ENCODE peak calls at places on chromosomes 1 and 21, in eight cellular contexts. One of them, this sample, is unnamed.

GRCh38 chr1:197904126-197904787 is 1.8 kb downstream of the C1orf53 start:
- DNase-seq in psoas muscle: no peak
- DNase-seq in type B pancreatic cell: no peak
- DNase-seq in lower lobe of right lung: no peak
- DNase-seq in MM.1S: no peak
- DNase-seq in H9: no peak
- DNase-seq in Peyer's patch: no peak
- DNase-seq in upper lobe of right lung: no peak
- DNase-seq in this sample: no peak

GRCh38 chr1:231278100-231278790 is 37.2 kb downstream of the GNPAT start:
- DNase-seq in type B pancreatic cell: no peak
- DNase-seq in Peyer's patch: no peak
- DNase-seq in H9: no peak
- DNase-seq in upper lobe of right lung: peak; percentile 71
- DNase-seq in lower lobe of right lung: no peak
- DNase-seq in MM.1S: no peak
- DNase-seq in psoas muscle: peak; percentile 89
- DNase-seq in this sample: peak; percentile 85

GRCh38 chr1:226863446-226863845 is 7.0 kb upstream of the PSEN2 start:
- DNase-seq in MM.1S: no peak
- DNase-seq in Peyer's patch: no peak
- DNase-seq in lower lobe of right lung: no peak
- DNase-seq in psoas muscle: no peak
- DNase-seq in H9: peak; percentile 57
- DNase-seq in upper lobe of right lung: no peak
- DNase-seq in type B pancreatic cell: no peak
- DNase-seq in this sample: no peak

GRCh38 chr1:203324103-203325003 is 19.0 kb downstream of the BTG2 start:
- DNase-seq in upper lobe of right lung: peak; percentile 72
- DNase-seq in Peyer's patch: no peak
- DNase-seq in MM.1S: peak; percentile 60
- DNase-seq in H9: no peak
- DNase-seq in type B pancreatic cell: no peak
- DNase-seq in lower lobe of right lung: peak; percentile 57
- DNase-seq in psoas muscle: no peak
- DNase-seq in this sample: peak; percentile 71

GRCh38 chr1:59025898-59026426 is 242.1 kb upstream of the JUN start:
- DNase-seq in H9: no peak
- DNase-seq in type B pancreatic cell: no peak
- DNase-seq in lower lobe of right lung: no peak
- DNase-seq in upper lobe of right lung: no peak
- DNase-seq in Peyer's patch: no peak
- DNase-seq in psoas muscle: no peak
- DNase-seq in MM.1S: no peak
- DNase-seq in this sample: peak; percentile 54

GRCh38 chr21:34795152-34796141 is 126.7 kb downstream of the CLIC6 start:
- DNase-seq in MM.1S: no peak
- DNase-seq in Peyer's patch: peak; percentile 72
- DNase-seq in H9: no peak
- DNase-seq in lower lobe of right lung: no peak
- DNase-seq in psoas muscle: peak; percentile 62
- DNase-seq in upper lobe of right lung: no peak
- DNase-seq in type B pancreatic cell: no peak
- DNase-seq in this sample: peak; percentile 15

GRCh38 chr1:247407978-247408560 is 7.9 kb upstream of the NLRP3 start:
- DNase-seq in H9: no peak
- DNase-seq in MM.1S: no peak
- DNase-seq in type B pancreatic cell: no peak
- DNase-seq in upper lobe of right lung: no peak
- DNase-seq in psoas muscle: no peak
- DNase-seq in lower lobe of right lung: no peak
- DNase-seq in Peyer's patch: no peak
- DNase-seq in this sample: no peak

GRCh38 chr1:225908773-225909172 is 15.3 kb downstream of the PYCR2 start:
- DNase-seq in Peyer's patch: no peak
- DNase-seq in upper lobe of right lung: no peak
- DNase-seq in MM.1S: no peak
- DNase-seq in H9: no peak
- DNase-seq in lower lobe of right lung: no peak
- DNase-seq in psoas muscle: no peak
- DNase-seq in type B pancreatic cell: no peak
- DNase-seq in this sample: no peak

GRCh38 chr1:200081151-200081981 is 53.9 kb downstream of the NR5A2 start:
- DNase-seq in upper lobe of right lung: no peak
- DNase-seq in MM.1S: no peak
- DNase-seq in Peyer's patch: no peak
- DNase-seq in psoas muscle: no peak
- DNase-seq in lower lobe of right lung: no peak
- DNase-seq in type B pancreatic cell: no peak
- DNase-seq in H9: no peak
- DNase-seq in this sample: no peak

GRCh38 chr1:4614371-4615137 is 39.9 kb upstream of the AJAP1 start:
- DNase-seq in H9: no peak
- DNase-seq in psoas muscle: peak; percentile 12
- DNase-seq in MM.1S: no peak
- DNase-seq in upper lobe of right lung: no peak
- DNase-seq in type B pancreatic cell: no peak
- DNase-seq in lower lobe of right lung: no peak
- DNase-seq in Peyer's patch: no peak
- DNase-seq in this sample: peak; percentile 70

GRCh38 chr1:204688007-204688406 is 2.5 kb upstream of the LRRN2 start:
- DNase-seq in Peyer's patch: no peak
- DNase-seq in psoas muscle: no peak
- DNase-seq in H9: no peak
- DNase-seq in upper lobe of right lung: no peak
- DNase-seq in type B pancreatic cell: no peak
- DNase-seq in lower lobe of right lung: no peak
- DNase-seq in MM.1S: no peak
- DNase-seq in this sample: no peak

GRCh38 chr1:42955311-42956063 is 3.2 kb downstream of the SLC2A1 start:
- DNase-seq in MM.1S: no peak
- DNase-seq in type B pancreatic cell: no peak
- DNase-seq in H9: no peak
- DNase-seq in psoas muscle: no peak
- DNase-seq in upper lobe of right lung: no peak
- DNase-seq in lower lobe of right lung: no peak
- DNase-seq in Peyer's patch: no peak
- DNase-seq in this sample: peak; percentile 55

GRCh38 chr1:153612755-153613331 is at the start of gene S100A16:
- DNase-seq in type B pancreatic cell: no peak
- DNase-seq in Peyer's patch: peak; percentile 92
- DNase-seq in MM.1S: no peak
- DNase-seq in psoas muscle: peak; percentile 88
- DNase-seq in lower lobe of right lung: peak; percentile 83
- DNase-seq in H9: peak; percentile 62
- DNase-seq in upper lobe of right lung: peak; percentile 89
- DNase-seq in this sample: peak; percentile 94

GRCh38 chr1:116923421-116923820 is 13.7 kb downstream of the PTGFRN start:
- DNase-seq in MM.1S: no peak
- DNase-seq in type B pancreatic cell: no peak
- DNase-seq in lower lobe of right lung: no peak
- DNase-seq in Peyer's patch: no peak
- DNase-seq in upper lobe of right lung: no peak
- DNase-seq in H9: no peak
- DNase-seq in psoas muscle: no peak
- DNase-seq in this sample: no peak

GRCh38 chr1:209616366-209617046 is 33.0 kb downstream of the CAMK1G start:
- DNase-seq in H9: no peak
- DNase-seq in MM.1S: no peak
- DNase-seq in Peyer's patch: no peak
- DNase-seq in lower lobe of right lung: no peak
- DNase-seq in upper lobe of right lung: peak; percentile 1
- DNase-seq in psoas muscle: peak; percentile 62
- DNase-seq in type B pancreatic cell: no peak
- DNase-seq in this sample: no peak

GRCh38 chr1:182197555-182197954 is 136.0 kb upstream of the ZNF648 start:
- DNase-seq in upper lobe of right lung: no peak
- DNase-seq in psoas muscle: peak; percentile 58
- DNase-seq in H9: no peak
- DNase-seq in type B pancreatic cell: no peak
- DNase-seq in Peyer's patch: no peak
- DNase-seq in lower lobe of right lung: no peak
- DNase-seq in MM.1S: no peak
- DNase-seq in this sample: peak; percentile 44
- TF ChIP-seq CTCF in upper lobe of right lung: no peak
- TF ChIP-seq CTCF in psoas muscle: no peak
- TF ChIP-seq CTCF in H9: no peak
- TF ChIP-seq CTCF in type B pancreatic cell: no peak
- TF ChIP-seq CTCF in Peyer's patch: no peak
- TF ChIP-seq CTCF in lower lobe of right lung: no peak
- TF ChIP-seq CTCF in MM.1S: no peak
- TF ChIP-seq CTCF in this sample: no peak

GRCh38 chr21:39445339-39446269 is at the start of gene LCA5L:
- DNase-seq in psoas muscle: peak; percentile 96
- DNase-seq in upper lobe of right lung: peak; percentile 97
- DNase-seq in lower lobe of right lung: peak; percentile 94
- DNase-seq in H9: peak; percentile 95
- DNase-seq in type B pancreatic cell: peak; percentile 96
- DNase-seq in MM.1S: peak; percentile 99
- DNase-seq in Peyer's patch: peak; percentile 95
- DNase-seq in this sample: peak; percentile 91
- TF ChIP-seq CTCF in psoas muscle: no peak
- TF ChIP-seq CTCF in upper lobe of right lung: no peak
- TF ChIP-seq CTCF in lower lobe of right lung: no peak
- TF ChIP-seq CTCF in H9: no peak
- TF ChIP-seq CTCF in type B pancreatic cell: peak; percentile 19
- TF ChIP-seq CTCF in MM.1S: peak; percentile 21
- TF ChIP-seq CTCF in Peyer's patch: no peak
- TF ChIP-seq CTCF in this sample: peak; percentile 15

DNA sequence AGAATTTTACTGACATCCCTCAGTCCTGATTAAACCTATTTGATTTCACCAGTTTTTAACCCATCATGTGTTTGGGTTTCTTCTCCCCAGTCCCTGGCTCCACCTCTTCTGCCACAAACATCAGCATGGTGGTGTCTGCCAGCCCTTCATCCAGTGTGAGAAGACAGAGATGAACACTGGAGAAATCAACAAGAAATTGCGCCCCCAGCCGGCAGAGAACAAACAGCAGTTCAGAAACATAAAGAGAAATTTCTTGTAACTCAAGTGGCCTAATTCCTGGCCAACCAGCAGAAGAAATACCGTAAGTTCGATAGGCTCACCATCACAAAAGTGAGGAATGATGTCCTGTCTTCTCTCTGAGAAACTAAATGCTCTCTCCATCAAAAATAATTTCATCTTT is 18.3 kb downstream of the S100A11 start:
- DNase-seq in Peyer's patch: no peak
- DNase-seq in lower lobe of right lung: peak; percentile 52
- DNase-seq in type B pancreatic cell: no peak
- DNase-seq in H9: peak; percentile 69
- DNase-seq in upper lobe of right lung: no peak
- DNase-seq in psoas muscle: no peak
- DNase-seq in MM.1S: no peak
- DNase-seq in this sample: peak; percentile 53
- TF ChIP-seq CTCF in Peyer's patch: no peak
- TF ChIP-seq CTCF in lower lobe of right lung: no peak
- TF ChIP-seq CTCF in type B pancreatic cell: peak; percentile 55
- TF ChIP-seq CTCF in H9: peak; percentile 81
- TF ChIP-seq CTCF in upper lobe of right lung: peak; percentile 20
- TF ChIP-seq CTCF in psoas muscle: no peak
- TF ChIP-seq CTCF in MM.1S: peak; percentile 44
- TF ChIP-seq CTCF in this sample: peak; percentile 25

GRCh38 chr1:222767152-222767571 is 30.2 kb downstream of the FAM177B start:
- DNase-seq in upper lobe of right lung: no peak
- DNase-seq in MM.1S: no peak
- DNase-seq in Peyer's patch: no peak
- DNase-seq in H9: no peak
- DNase-seq in lower lobe of right lung: no peak
- DNase-seq in psoas muscle: no peak
- DNase-seq in type B pancreatic cell: no peak
- DNase-seq in this sample: no peak

GRCh38 chr1:222769968-222770620 is 33.1 kb downstream of the FAM177B start:
- DNase-seq in H9: no peak
- DNase-seq in upper lobe of right lung: no peak
- DNase-seq in psoas muscle: no peak
- DNase-seq in lower lobe of right lung: no peak
- DNase-seq in type B pancreatic cell: no peak
- DNase-seq in Peyer's patch: no peak
- DNase-seq in MM.1S: no peak
- DNase-seq in this sample: no peak

GRCh38 chr1:222768592-222768991 is 31.6 kb downstream of the FAM177B start:
- DNase-seq in Peyer's patch: no peak
- DNase-seq in MM.1S: no peak
- DNase-seq in lower lobe of right lung: no peak
- DNase-seq in psoas muscle: no peak
- DNase-seq in H9: no peak
- DNase-seq in upper lobe of right lung: no peak
- DNase-seq in type B pancreatic cell: no peak
- DNase-seq in this sample: no peak

DNA sequence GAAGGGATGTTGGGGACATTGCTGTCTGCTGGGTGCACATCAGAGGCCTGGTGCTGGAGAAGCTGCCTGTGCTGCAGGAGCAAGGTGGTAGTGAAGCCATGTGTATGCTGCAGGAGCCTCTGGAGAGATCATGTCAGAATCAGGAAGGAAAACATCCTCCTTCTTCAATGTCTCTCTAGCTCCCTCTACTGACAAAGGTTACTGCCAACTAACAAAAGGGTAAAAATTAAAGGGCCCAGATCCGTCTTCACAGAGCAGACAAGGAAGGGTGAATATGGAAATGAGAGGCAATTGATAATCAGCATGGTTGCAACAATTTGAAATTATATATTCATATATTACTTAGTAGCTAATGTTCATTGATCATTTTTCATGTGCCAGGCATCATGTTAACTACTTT is 32.2 kb downstream of the FAM177B start:
- DNase-seq in type B pancreatic cell: no peak
- DNase-seq in Peyer's patch: no peak
- DNase-seq in upper lobe of right lung: no peak
- DNase-seq in psoas muscle: no peak
- DNase-seq in lower lobe of right lung: no peak
- DNase-seq in MM.1S: no peak
- DNase-seq in H9: no peak
- DNase-seq in this sample: no peak
- TF ChIP-seq CTCF in type B pancreatic cell: peak; percentile 18
- TF ChIP-seq CTCF in Peyer's patch: no peak
- TF ChIP-seq CTCF in upper lobe of right lung: peak; percentile 5
- TF ChIP-seq CTCF in psoas muscle: no peak
- TF ChIP-seq CTCF in lower lobe of right lung: no peak
- TF ChIP-seq CTCF in MM.1S: peak; percentile 39
- TF ChIP-seq CTCF in H9: peak; percentile 48
- TF ChIP-seq CTCF in this sample: no peak

This sample was measured in thyroid gland.